ENCODE peak calls at places on chromosome 22, in seven cellular contexts. A is GM12878, M is epithelial cell of esophagus, R is brain microvascular endothelial cell, K is H1, S is A673, P is A549. B is an unnamed sample.

GRCh38 chr22:38068641-38069371 is 11.6 kb downstream of the PICK1 start:
- DNase-seq in K (no peak), R (no peak), S (no peak), P (no peak), M (no peak), A (no peak), B (no peak)

GRCh38 chr22:31332886-31333285 is 13.3 kb downstream of the PATZ1 start:
- DNase-seq in K (no peak), R (no peak), M (peak), A (no peak), S (no peak), P (no peak), B (no peak)

GRCh38 chr22:38614331-38615122 is 41.7 kb downstream of the FAM227A start:
- DNase-seq in M (no peak), R (peak), P (peak), A (no peak), K (no peak), S (no peak), B (no peak)

GRCh38 chr22:30266445-30267381 is at the start of gene OSM:
- DNase-seq in S (no peak), P (no peak), K (no peak), A (no peak), M (no peak), R (no peak), B (no peak)

GRCh38 chr22:41979423-41980250 is 10.4 kb downstream of the SEPTIN3 start:
- DNase-seq in A (no peak), S (no peak), K (no peak), P (no peak), R (no peak), M (no peak), B (no peak)

GRCh38 chr22:32877196-32877595 is 75.7 kb downstream of the TIMP3 start:
- DNase-seq in M (peak), K (no peak), P (no peak), R (no peak), S (no peak), A (no peak), B (no peak)

GRCh38 chr22:17562906-17563870 is at the start of gene SLC25A18:
- DNase-seq in M (no peak), P (no peak), R (no peak), S (no peak), K (peak), A (no peak), B (no peak)

GRCh38 chr22:21457023-21457787 is 10.0 kb upstream of the TMEM191C start:
- DNase-seq in R (no peak), K (no peak), S (no peak), P (peak), M (peak), A (no peak), B (no peak)

GRCh38 chr22:45533731-45534130 is 31.0 kb downstream of the FBLN1 start:
- DNase-seq in K (no peak), P (no peak), S (no peak), A (no peak), R (no peak), M (no peak), B (no peak)

GRCh38 chr22:26615149-26615548 is 2.7 kb downstream of the CRYBB1 start:
- DNase-seq in A (peak), K (no peak), S (no peak), M (no peak), R (no peak), P (no peak), B (no peak)

GRCh38 chr22:38738475-38739070 is 17.2 kb downstream of the SUN2 start:
- DNase-seq in S (no peak), P (no peak), M (no peak), A (no peak), R (no peak), K (no peak), B (no peak)

GRCh38 chr22:33871935-33872334 is 48.3 kb downstream of the LARGE1 start:
- DNase-seq in R (peak), K (no peak), M (no peak), S (no peak), P (peak), A (no peak), B (no peak)

GRCh38 chr22:24968066-24968561 is 15.6 kb downstream of the KIAA1671 start:
- DNase-seq in R (no peak), S (no peak), K (peak), A (no peak), M (peak), P (no peak), B (no peak)

GRCh38 chr22:41742918-41743317 is 43.6 kb downstream of the MEI1 start:
- DNase-seq in M (no peak), P (no peak), K (no peak), R (no peak), S (no peak), A (no peak), B (no peak)

GRCh38 chr22:26673485-26673884 is 16.1 kb downstream of the MIAT start:
- DNase-seq in K (no peak), S (no peak), P (no peak), A (no peak), R (peak), M (peak), B (no peak)

GRCh38 chr22:35134637-35135036 is 68.7 kb downstream of the ISX start:
- DNase-seq in P (no peak), R (no peak), S (no peak), K (no peak), A (no peak), M (no peak), B (no peak)

GRCh38 chr22:31956360-31956759 is 12.0 kb downstream of the YWHAH start:
- DNase-seq in P (no peak), R (no peak), S (no peak), K (no peak), M (no peak), A (no peak), B (no peak)

GRCh38 chr22:38549106-38549884 is 20.7 kb downstream of the DMC1 start:
- DNase-seq in A (no peak), K (no peak), P (no peak), R (no peak), M (peak), S (no peak), B (no peak)

GRCh38 chr22:37968452-37969251 is 15.2 kb downstream of the POLR2F start:
- DNase-seq in K (no peak), R (no peak), S (no peak), M (no peak), A (no peak), P (no peak), B (no peak)

GRCh38 chr22:46641829-46642266 is 21.7 kb downstream of the GRAMD4 start:
- DNase-seq in A (no peak), S (no peak), R (no peak), M (no peak), K (no peak), P (no peak), B (no peak)

GRCh38 chr22:30209642-30210041 is 36.9 kb downstream of the LIF start:
- DNase-seq in K (no peak), R (no peak), S (no peak), P (no peak), A (no peak), M (no peak), B (no peak)

GRCh38 chr22:22397292-22397870 is 111.2 kb downstream of the ZNF280B start:
- DNase-seq in K (no peak), M (peak), S (no peak), A (no peak), P (peak), R (no peak), B (no peak)

DNA sequence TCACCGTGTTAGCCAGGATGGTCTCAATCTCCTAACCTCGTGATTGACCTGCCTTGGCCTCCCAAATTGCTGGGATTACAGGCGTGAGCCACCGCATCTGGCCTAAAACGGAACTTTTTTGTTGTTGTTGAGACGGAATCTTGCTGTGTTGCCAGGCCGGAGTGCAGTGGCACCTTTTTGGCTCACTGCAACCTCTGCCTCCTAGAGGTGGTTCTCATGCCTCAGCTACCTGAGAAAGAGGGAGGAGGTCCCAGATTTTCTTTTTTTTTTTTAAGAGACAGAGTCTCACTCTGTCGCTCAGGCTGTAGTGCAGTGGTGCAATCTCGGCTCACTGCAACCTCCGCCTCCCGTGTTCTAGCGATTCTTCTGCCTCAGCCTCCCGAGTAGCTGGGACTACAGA is 7.9 kb upstream of the MCHR1 start:
- DNase-seq in K (no peak), A (no peak), S (no peak), R (no peak), M (no peak), P (no peak), B (no peak)
- TF ChIP-seq CTCF in K (peak), A (no peak), S (no peak), R (no peak), M (no peak), P (no peak), B (no peak)

DNA sequence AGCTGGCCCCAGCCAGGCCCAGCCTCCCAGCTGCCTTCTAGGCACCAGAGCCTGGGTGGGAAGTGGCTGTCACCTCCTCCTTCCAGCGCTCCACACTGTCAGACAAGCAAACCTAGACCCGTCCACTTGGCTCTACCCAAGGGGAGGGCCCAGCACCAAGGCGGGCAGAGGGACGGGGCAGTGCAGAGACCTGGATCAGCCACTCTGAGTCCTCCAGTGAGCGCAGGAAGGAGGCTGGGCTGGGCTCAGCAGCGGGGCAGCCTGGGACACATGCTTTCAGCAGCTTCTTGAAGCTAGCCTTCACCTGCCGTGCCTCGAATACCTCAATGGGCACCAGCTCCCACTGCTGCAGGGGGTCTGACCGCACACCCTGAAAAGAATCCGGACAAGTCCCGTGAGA is 18.8 kb downstream of the SBF1 start:
- DNase-seq in P (no peak), M (no peak), A (no peak), K (no peak), S (no peak), R (no peak), B (no peak)
- TF ChIP-seq CTCF in P (no peak), M (no peak), A (no peak), K (no peak), S (no peak), R (no peak), B (no peak)

DNA sequence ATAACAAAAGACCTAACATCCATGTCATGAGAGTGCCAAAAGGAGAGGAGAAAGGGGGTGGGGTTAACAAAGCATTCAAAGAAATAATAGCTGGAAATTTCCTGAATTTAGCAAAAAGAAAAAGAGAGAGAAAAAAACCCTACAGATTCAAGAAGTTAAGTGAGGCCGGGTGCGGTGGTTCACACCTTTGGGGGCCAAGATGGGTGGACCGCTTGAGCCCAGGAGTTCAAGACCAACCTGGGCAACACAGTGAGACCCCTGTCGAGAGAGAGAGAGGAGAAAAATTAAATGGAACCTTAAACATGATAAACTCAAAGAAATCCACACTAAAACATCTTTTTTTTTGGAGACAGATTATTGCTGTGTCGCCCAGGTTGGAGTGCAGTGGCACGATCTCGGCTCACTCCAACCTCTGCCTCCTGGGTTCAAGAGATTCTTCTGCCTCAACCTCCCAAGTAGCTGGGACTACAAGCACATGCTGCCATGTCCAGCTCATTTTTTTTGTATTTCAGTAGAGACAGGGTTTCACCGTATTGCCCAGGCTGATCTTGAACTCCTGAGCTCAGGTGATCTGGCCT is 8.9 kb upstream of the CLDN5 start:
- DNase-seq in S (no peak), A (no peak), K (no peak), M (no peak), R (no peak), P (no peak), B (no peak)
- TF ChIP-seq CTCF in S (no peak), A (no peak), K (no peak), M (no peak), R (no peak), P (no peak), B (no peak)

GRCh38 chr22:36223504-36223903 is 15.8 kb downstream of the APOL2 start:
- DNase-seq in K (no peak), M (no peak), A (no peak), P (no peak), S (no peak), R (no peak), B (no peak)

GRCh38 chr22:36224245-36224644 is 15.1 kb downstream of the APOL2 start:
- DNase-seq in A (no peak), M (peak), K (no peak), S (no peak), P (no peak), R (no peak), B (no peak)

GRCh38 chr22:36220457-36220921 is 18.8 kb downstream of the APOL2 start:
- DNase-seq in K (no peak), A (no peak), S (no peak), M (peak), R (peak), P (peak), B (no peak)

GRCh38 chr22:36222887-36223450 is 16.4 kb downstream of the APOL2 start:
- DNase-seq in K (no peak), P (no peak), M (no peak), R (no peak), A (no peak), S (no peak), B (no peak)

DNA sequence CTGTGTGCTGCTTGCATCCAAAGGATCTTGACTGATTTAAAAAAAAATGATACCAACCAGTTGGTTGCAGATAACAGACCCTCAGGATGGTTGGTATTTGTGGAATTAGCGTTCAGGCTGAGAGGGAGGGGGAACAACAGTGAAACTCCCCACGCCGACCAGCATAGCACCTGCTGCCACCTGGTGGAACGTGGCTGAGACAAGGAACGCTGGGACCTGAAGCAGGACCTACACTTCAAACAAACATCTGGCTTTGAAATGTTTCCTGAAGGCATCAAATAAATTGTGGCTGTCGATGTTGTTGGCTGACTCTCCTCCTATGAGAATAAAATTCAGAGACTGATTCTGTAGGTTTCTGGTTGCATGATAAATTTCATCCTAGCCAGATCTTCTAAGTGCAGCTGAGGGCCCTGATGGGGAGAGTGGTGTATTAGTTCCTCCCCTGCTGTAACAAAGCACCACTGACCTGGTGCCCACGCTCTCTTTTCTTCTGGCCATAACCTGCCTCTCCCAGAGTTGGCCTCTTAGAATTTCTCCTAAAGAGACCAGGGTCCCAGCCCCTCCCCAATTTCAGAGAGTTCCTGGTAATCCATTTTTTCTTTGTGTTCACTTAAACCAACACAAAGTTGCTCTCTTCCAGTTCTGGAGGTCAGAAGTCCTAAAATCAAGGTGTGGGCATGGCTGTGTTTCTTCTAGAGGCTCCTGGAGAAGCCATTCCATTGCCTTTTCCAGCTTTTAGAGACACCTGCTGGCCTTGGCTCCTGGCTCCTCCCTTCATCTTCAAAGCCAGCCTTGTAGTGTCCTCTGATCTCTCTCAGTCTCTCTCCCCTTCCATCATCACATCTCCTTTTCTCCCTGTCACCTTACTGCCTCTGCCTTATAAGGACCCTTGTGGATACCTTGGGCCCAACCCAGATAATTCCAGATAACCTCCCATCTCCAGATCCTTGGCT is 17.3 kb downstream of the APOL2 start:
- DNase-seq in K (peak), P (peak), A (no peak), M (peak), S (peak), R (no peak), B (peak)
- TF ChIP-seq CTCF in K (peak), P (peak), A (peak), M (peak), S (peak), R (peak), B (peak)

GRCh38 chr22:28438183-28438778 is 241.4 kb downstream of the TTC28 start:
- DNase-seq in M (no peak), A (no peak), R (no peak), K (no peak), S (no peak), P (no peak), B (no peak)

GRCh38 chr22:28441720-28442263 is 237.8 kb downstream of the TTC28 start:
- DNase-seq in P (no peak), S (no peak), M (no peak), K (no peak), A (no peak), R (no peak), B (no peak)

GRCh38 chr22:28442264-28442950 is 237.2 kb downstream of the TTC28 start:
- DNase-seq in K (peak), R (peak), A (no peak), M (peak), S (peak), P (no peak), B (peak)

GRCh38 chr22:28442951-28443876 is 236.4 kb downstream of the TTC28 start:
- DNase-seq in S (peak), K (peak), M (peak), R (peak), P (no peak), A (no peak), B (peak)

DNA sequence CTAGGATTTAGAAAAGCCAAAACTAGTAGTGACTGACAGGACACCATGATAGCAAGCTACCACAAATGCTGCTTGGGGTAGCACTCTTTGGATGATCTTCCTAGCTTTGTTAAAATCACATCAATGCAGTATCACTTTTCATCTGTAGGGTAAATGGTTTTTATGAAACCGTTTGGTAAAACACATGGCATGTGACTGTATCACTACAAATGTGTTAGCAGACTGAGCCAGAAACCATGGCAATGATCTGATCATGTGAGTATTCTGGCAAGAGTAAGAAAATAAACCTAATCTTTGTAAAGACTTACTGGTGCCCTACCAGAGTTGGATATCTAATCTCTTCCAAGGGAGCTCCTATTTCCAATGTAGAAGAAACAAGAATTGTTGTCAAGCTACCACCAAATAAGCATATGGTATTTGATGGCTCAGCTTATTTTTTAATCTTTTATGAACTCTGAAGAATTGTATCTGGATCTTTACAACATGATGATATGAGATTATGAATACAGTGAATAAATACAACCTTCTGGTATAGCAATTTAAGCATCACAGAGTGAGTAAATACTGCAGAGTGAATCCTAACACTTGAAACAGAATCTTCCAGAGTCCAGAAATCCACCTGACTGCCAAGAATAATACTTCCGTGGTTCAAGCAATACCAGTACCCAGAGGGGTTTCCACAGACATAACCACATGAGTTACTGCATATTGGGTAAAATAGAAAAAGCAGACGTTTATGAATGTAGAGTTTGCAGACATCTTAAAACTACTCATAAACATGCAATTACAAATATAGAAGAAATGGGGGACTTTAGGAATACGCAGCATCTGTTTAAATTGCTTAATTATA is 238.9 kb downstream of the TTC28 start:
- DNase-seq in M (no peak), K (no peak), R (peak), A (no peak), P (no peak), S (no peak), B (no peak)
- TF ChIP-seq CTCF in M (no peak), K (no peak), R (no peak), A (no peak), P (no peak), S (no peak), B (no peak)

GRCh38 chr22:43921361-43921760 is 2.2 kb upstream of the PNPLA3 start:
- DNase-seq in P (no peak), S (no peak), A (no peak), M (peak), K (no peak), R (peak), B (no peak)

GRCh38 chr22:43923191-43923590 is 414 bp upstream of the PNPLA3 start:
- DNase-seq in P (no peak), S (no peak), R (no peak), A (no peak), M (no peak), K (peak), B (no peak)

GRCh38 chr22:43923631-43924548 is at the start of gene PNPLA3:
- DNase-seq in R (peak), K (peak), A (no peak), P (peak), S (peak), M (peak), B (peak)

GRCh38 chr22:43919106-43919965 is 4.3 kb upstream of the PNPLA3 start:
- DNase-seq in M (peak), P (no peak), A (no peak), R (peak), S (no peak), K (no peak), B (no peak)

GRCh38 chr22:43922123-43922522 is 1.5 kb upstream of the PNPLA3 start:
- DNase-seq in R (no peak), A (no peak), S (no peak), K (peak), P (no peak), M (no peak), B (no peak)
- TF ChIP-seq CTCF in R (peak), A (peak), S (peak), K (peak), P (no peak), M (no peak), B (no peak)

GRCh38 chr22:40156001-40156516 is 21.7 kb upstream of the TNRC6B start:
- DNase-seq in S (no peak), K (peak), R (peak), P (peak), M (peak), A (no peak), B (no peak)
- TF ChIP-seq CTCF in S (peak), K (peak), R (peak), P (no peak), M (peak), A (no peak), B (no peak)